ENCODE peak calls at places on chromosomes 5 and 9, in eight cellular contexts. F is HCT116, L is MM.1S, D is cardiac muscle cell, V is coronary artery, Y is left ventricle myocardium inferior, R is tibial nerve, T is fibroblast of the aortic adventitia. N is an unnamed sample.

GRCh38 chr9:18979367-18979766 is 53.6 kb downstream of the SAXO1 start:
- DNase-seq in F (no peak), L (no peak), D (no peak), V (no peak), Y (no peak), R (no peak), T (peak), N (peak)

GRCh38 chr5:6768590-6769230 is 55.5 kb downstream of the TENT4A start:
- DNase-seq in F (no peak), L (no peak), D (no peak), V (no peak), Y (no peak), R (no peak), T (no peak), N (no peak)

GRCh38 chr9:89953824-89954223 is 349.0 kb downstream of the GADD45G start:
- DNase-seq in F (no peak), L (no peak), D (no peak), V (no peak), Y (no peak), R (no peak), T (no peak), N (no peak)

GRCh38 chr9:36174731-36175130 is 5.5 kb downstream of the CCIN start:
- DNase-seq in F (no peak), L (no peak), D (no peak), V (no peak), Y (no peak), R (no peak), T (no peak), N (no peak)

GRCh38 chr9:108052431-108053080 is 563.0 kb upstream of the KLF4 start:
- DNase-seq in F (no peak), L (no peak), D (no peak), V (no peak), Y (no peak), R (no peak), T (no peak), N (no peak)

GRCh38 chr5:13591621-13592020 is 352.9 kb downstream of the DNAH5 start:
- DNase-seq in F (no peak), L (no peak), D (no peak), V (no peak), Y (no peak), R (no peak), T (peak), N (peak)

GRCh38 chr5:158648631-158649030 is 451.1 kb downstream of the EBF1 start:
- DNase-seq in F (no peak), L (no peak), D (no peak), V (no peak), Y (no peak), R (no peak), T (peak), N (no peak)

GRCh38 chr5:181084631-181085195 is 44.6 kb downstream of the BTNL9 start:
- DNase-seq in F (no peak), L (no peak), D (no peak), V (no peak), Y (no peak), R (no peak), T (no peak), N (no peak)

GRCh38 chr5:117376748-117377147 is 802.1 kb upstream of the SEMA6A start:
- DNase-seq in F (no peak), L (no peak), D (no peak), V (no peak), Y (no peak), R (no peak), T (no peak), N (no peak)

GRCh38 chr9:12809720-12810119 is 34.9 kb downstream of the LURAP1L start:
- DNase-seq in F (no peak), L (no peak), D (no peak), V (no peak), Y (no peak), R (no peak), T (no peak), N (no peak)

GRCh38 chr5:71891856-71892255 is 172.8 kb downstream of the CARTPT start:
- DNase-seq in F (no peak), L (no peak), D (peak), V (no peak), Y (peak), R (no peak), T (peak), N (no peak)

GRCh38 chr9:13597427-13597826 is 317.9 kb upstream of the MPDZ start:
- DNase-seq in F (no peak), L (no peak), D (no peak), V (no peak), Y (no peak), R (no peak), T (no peak), N (no peak)

GRCh38 chr5:79143684-79144379 is 32.2 kb downstream of the BHMT start:
- DNase-seq in F (peak), L (no peak), D (no peak), V (no peak), Y (no peak), R (no peak), T (peak), N (peak)

GRCh38 chr5:113153512-113154097 is 177.0 kb downstream of the DCP2 start:
- DNase-seq in F (no peak), L (no peak), D (no peak), V (no peak), Y (no peak), R (no peak), T (no peak), N (no peak)

GRCh38 chr9:36499156-36499886 is 73.4 kb upstream of the MELK start:
- DNase-seq in F (no peak), L (no peak), D (peak), V (no peak), Y (no peak), R (no peak), T (no peak), N (no peak)

GRCh38 chr5:103444333-103445038 is 118.1 kb downstream of the NUDT12 start:
- DNase-seq in F (no peak), L (peak), D (no peak), V (no peak), Y (no peak), R (no peak), T (no peak), N (no peak)

GRCh38 chr5:35438288-35438687 is 179.4 kb upstream of the SPEF2 start:
- DNase-seq in F (no peak), L (no peak), D (no peak), V (no peak), Y (no peak), R (no peak), T (no peak), N (peak)

GRCh38 chr5:152271420-152271819 is 133.7 kb downstream of the NMUR2 start:
- DNase-seq in F (peak), L (peak), D (peak), V (no peak), Y (no peak), R (no peak), T (no peak), N (peak)

GRCh38 chr9:98333703-98334582 is 78.5 kb upstream of the TBC1D2 start:
- DNase-seq in F (peak), L (no peak), D (no peak), V (no peak), Y (no peak), R (no peak), T (peak), N (peak)

GRCh38 chr9:129436751-129437625 is 183.9 kb downstream of the C9orf50 start:
- DNase-seq in F (no peak), L (no peak), D (peak), V (peak), Y (peak), R (no peak), T (peak), N (peak)

GRCh38 chr5:135493406-135494180 is 41.4 kb upstream of the TIFAB start:
- DNase-seq in F (peak), L (no peak), D (no peak), V (no peak), Y (no peak), R (no peak), T (peak), N (peak)

GRCh38 chr5:40717281-40717680 is 37.6 kb downstream of the PTGER4 start:
- DNase-seq in F (no peak), L (no peak), D (no peak), V (no peak), Y (no peak), R (no peak), T (peak), N (peak)

GRCh38 chr9:21708225-21708624 is 94.2 kb upstream of the MTAP start:
- DNase-seq in F (peak), L (no peak), D (no peak), V (no peak), Y (no peak), R (no peak), T (no peak), N (no peak)

DNA sequence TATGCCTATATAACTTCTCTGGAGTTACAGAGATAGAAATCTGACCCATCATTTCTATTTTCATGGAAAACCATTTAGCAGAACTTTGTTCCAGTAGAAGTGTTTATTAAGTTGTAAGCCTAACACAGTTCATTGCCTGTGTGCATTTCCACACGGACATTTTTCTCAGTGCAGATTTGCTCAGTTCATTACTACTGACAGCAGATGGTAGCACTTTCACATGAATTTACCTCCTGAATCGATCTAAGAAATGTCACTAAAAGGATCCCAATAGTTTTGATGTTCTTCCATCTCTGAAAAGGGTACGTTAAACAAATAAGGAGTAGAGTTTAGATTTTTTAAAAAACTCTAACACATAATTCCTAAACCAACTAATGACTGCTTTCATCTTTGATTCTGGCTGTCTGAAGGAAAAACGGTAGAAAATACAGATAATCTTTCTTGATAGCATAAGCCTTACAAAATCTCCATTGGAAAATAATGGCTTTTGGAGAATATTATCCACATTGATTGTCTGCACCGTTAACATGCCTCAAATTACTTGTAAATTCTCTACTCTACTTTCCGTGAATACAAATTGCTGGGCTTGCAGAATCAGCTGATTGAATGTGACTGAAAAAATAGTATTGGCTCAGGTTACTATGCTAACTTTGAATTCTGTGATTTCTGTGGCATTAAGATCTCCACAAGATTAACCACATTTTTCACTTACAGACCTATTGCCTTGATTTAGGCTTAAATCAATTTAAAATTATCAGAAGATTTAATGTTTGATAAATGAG is 33.1 kb downstream of the RPS23 start:
- DNase-seq in F (no peak), L (no peak), D (no peak), V (no peak), Y (no peak), R (no peak), T (no peak), N (no peak)
- TF ChIP-seq CTCF in F (no peak), L (no peak), D (no peak), V (no peak), Y (no peak), R (no peak), T (no peak), N (no peak)

GRCh38 chr9:132125361-132125760 is 36.5 kb upstream of the NTNG2 start:
- DNase-seq in F (no peak), L (no peak), D (no peak), V (no peak), Y (no peak), R (no peak), T (no peak), N (no peak)
- H3K4me3 ChIP-seq in F (no peak), L (no peak), D (no peak), V (no peak), Y (no peak), R (no peak), T (no peak), N (no peak)

GRCh38 chr5:126369995-126370731 is 53.0 kb upstream of the GRAMD2B start:
- DNase-seq in F (no peak), L (no peak), D (peak), V (no peak), Y (no peak), R (no peak), T (no peak), N (peak)
- TF ChIP-seq CTCF in F (no peak), L (no peak), D (peak), V (no peak), Y (peak), R (no peak), T (peak), N (peak)

DNA sequence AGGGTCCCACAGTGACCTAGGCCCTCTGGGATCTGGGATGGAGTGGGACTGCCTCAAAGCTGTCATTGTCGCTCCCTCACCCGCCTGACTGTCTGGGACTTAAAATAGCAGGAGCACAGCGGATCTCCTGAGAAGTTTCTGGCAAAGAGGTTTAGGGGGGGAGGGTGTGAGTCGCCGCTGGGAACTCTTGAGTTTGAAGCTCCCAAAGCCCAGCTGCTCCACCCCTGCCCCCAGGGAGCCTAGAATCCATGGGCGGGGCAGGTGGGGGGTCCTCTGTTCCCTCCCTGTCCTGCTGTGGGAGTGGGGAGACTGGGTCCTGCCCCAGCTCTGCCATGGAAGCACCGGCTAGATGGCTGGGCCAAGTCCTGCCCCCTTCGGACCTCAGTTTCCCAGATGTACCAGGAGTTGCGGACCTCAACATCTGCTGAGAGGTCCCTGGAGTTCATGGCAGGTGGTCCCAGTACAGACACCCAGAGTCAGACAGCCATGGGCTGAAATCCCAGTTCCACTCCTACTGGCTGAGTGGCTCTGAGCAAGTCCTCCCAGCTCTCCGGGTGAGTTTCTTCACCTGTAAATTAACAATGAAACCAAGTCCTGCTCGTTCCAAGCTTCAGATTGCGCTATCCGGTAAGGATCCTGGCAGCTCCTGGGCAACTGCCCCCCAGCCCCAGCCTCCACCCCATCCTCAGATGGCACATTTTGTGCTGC is 985 bp upstream of the WDR38 start:
- DNase-seq in F (no peak), L (no peak), D (no peak), V (peak), Y (peak), R (no peak), T (no peak), N (no peak)
- H3K4me3 ChIP-seq in F (peak), L (peak), D (no peak), V (peak), Y (peak), R (peak), T (no peak), N (peak)

DNA sequence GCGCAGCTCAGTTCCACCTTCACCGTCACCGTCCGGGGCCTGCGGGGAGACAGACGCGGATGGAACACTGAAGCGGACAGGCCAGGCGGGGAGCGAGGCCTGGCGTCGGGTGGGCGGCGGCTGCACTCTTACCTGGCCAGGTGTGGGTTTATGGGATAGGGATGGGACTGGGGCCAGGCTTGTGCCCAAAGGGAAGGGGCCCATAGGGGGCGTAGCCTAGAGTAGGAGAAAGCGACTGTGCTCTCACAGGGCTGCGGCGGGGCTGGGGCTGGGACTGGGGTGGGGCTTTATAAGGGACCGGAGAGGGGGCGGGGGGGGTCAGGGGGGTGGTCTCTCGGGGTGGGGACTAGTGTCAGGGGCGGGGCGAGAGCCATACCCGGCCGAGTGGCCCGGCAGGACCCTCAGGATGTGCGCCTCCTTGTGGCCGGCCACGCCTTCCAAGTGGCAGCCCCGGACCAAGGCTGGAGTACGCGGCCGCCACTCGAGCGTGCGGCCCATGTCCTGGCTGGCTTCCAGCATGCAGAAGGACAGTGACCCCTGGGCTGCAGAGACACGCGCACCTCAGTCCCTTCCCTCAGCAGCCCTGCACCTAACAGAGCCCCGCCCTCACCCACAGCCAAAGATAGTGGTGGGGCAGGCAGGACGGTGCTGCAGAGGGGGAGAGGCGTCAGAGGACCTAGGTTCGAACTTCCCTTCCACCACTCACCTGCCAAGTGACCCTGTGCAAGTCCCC is 22.8 kb downstream of the FPGS start:
- DNase-seq in F (no peak), L (no peak), D (peak), V (no peak), Y (peak), R (no peak), T (no peak), N (no peak)
- TF ChIP-seq CTCF in F (peak), L (peak), D (peak), V (no peak), Y (peak), R (no peak), T (peak), N (peak)

GRCh38 chr5:372556-372910 is 51.0 kb downstream of the AHRR start:
- DNase-seq in F (no peak), L (no peak), D (no peak), V (peak), Y (no peak), R (no peak), T (no peak), N (no peak)
- H3K4me3 ChIP-seq in F (no peak), L (no peak), D (no peak), V (no peak), Y (no peak), R (no peak), T (no peak), N (no peak)

GRCh38 chr5:178223196-178223773 is 9.3 kb downstream of the PHYKPL start:
- DNase-seq in F (no peak), L (no peak), D (no peak), V (no peak), Y (peak), R (no peak), T (no peak), N (no peak)
- TF ChIP-seq CTCF in F (no peak), L (no peak), D (no peak), V (no peak), Y (no peak), R (no peak), T (peak), N (no peak)

N was measured in astrocyte of the spinal cord.